ENCODE peak calls at places on chromosomes 2 and 18, in five cellular contexts. I is K562, T is HepG2, G is GM12878, Q is H1. P is an unnamed sample.

GRCh38 chr2:100009743-100010142 is 132.6 kb downstream of the AFF3 start:
- DNase-seq in I (no peak), T (no peak), G (no peak), Q (no peak), P (no peak)

GRCh38 chr2:1739961-1740713 is 4.2 kb downstream of the PXDN start:
- DNase-seq in I (no peak), T (no peak), G (no peak), Q (peak), P (no peak)

GRCh38 chr2:65425276-65425675 is 7.1 kb downstream of the SPRED2 start:
- DNase-seq in I (no peak), T (no peak), G (no peak), Q (no peak), P (no peak)

GRCh38 chr2:225041210-225041870 is 928 bp downstream of the DOCK10 start:
- DNase-seq in I (no peak), T (no peak), G (peak), Q (peak), P (peak)

GRCh38 chr2:160835166-160835565 is 325.1 kb upstream of the TANK start:
- DNase-seq in I (no peak), T (no peak), G (no peak), Q (no peak), P (no peak)

GRCh38 chr18:10228380-10228779 is 226.1 kb upstream of the APCDD1 start:
- DNase-seq in I (no peak), T (no peak), G (no peak), Q (no peak), P (no peak)

GRCh38 chr2:144088863-144089262 is 431.1 kb downstream of the ZEB2 start:
- DNase-seq in I (no peak), T (no peak), G (no peak), Q (no peak), P (no peak)

GRCh38 chr2:190578158-190579057 is 43.9 kb upstream of the NEMP2 start:
- DNase-seq in I (peak), T (peak), G (no peak), Q (no peak), P (peak)

GRCh38 chr2:9286553-9287399 is 80.2 kb downstream of the ASAP2 start:
- DNase-seq in I (no peak), T (no peak), G (no peak), Q (no peak), P (no peak)

GRCh38 chr2:197109326-197109725 is 182.8 kb upstream of the PGAP1 start:
- DNase-seq in I (no peak), T (no peak), G (no peak), Q (no peak), P (no peak)

GRCh38 chr2:17772532-17772931 is 18.6 kb downstream of the GEN1 start:
- DNase-seq in I (no peak), T (no peak), G (no peak), Q (no peak), P (no peak)

GRCh38 chr2:238974061-238974460 is 126.2 kb downstream of the TWIST2 start:
- DNase-seq in I (no peak), T (no peak), G (no peak), Q (no peak), P (no peak)

GRCh38 chr2:147149589-147150245 is 695.1 kb upstream of the ACVR2A start:
- DNase-seq in I (no peak), T (no peak), G (no peak), Q (no peak), P (no peak)

GRCh38 chr18:68417166-68417776 is 297.6 kb downstream of the TMX3 start:
- DNase-seq in I (no peak), T (no peak), G (no peak), Q (no peak), P (no peak)

GRCh38 chr2:179332903-179333302 is 68.3 kb upstream of the SESTD1 start:
- DNase-seq in I (no peak), T (peak), G (no peak), Q (no peak), P (peak)

GRCh38 chr2:69565431-69565839 is 78.1 kb downstream of the AAK1 start:
- DNase-seq in I (peak), T (peak), G (peak), Q (peak), P (peak)

GRCh38 chr2:79717364-79718007 is 204.6 kb downstream of the CTNNA2 start:
- DNase-seq in I (no peak), T (peak), G (no peak), Q (no peak), P (peak)

GRCh38 chr2:172745636-172746035 is 10.0 kb downstream of the RAPGEF4 start:
- DNase-seq in I (no peak), T (no peak), G (no peak), Q (no peak), P (no peak)

GRCh38 chr2:111705711-111706323 is 178.2 kb downstream of the ANAPC1 start:
- DNase-seq in I (no peak), T (peak), G (peak), Q (peak), P (peak)

GRCh38 chr2:28610583-28611201 is 114.8 kb downstream of the PLB1 start:
- DNase-seq in I (peak), T (peak), G (no peak), Q (no peak), P (peak)

GRCh38 chr2:27973592-27973991 is 83.1 kb downstream of the BABAM2 start:
- DNase-seq in I (no peak), T (no peak), G (no peak), Q (no peak), P (peak)

GRCh38 chr2:171523339-171523931 is 1.2 kb downstream of the CYBRD1 start:
- DNase-seq in I (peak), T (peak), G (no peak), Q (peak), P (peak)

GRCh38 chr18:9818423-9818734 is 67.4 kb upstream of the TXNDC2 start:
- DNase-seq in I (no peak), T (no peak), G (no peak), Q (no peak), P (no peak)

GRCh38 chr2:84741182-84741822 is 139.6 kb downstream of the TRABD2A start:
- DNase-seq in I (no peak), T (peak), G (no peak), Q (peak), P (peak)

GRCh38 chr18:21112140-21112473 is 494 bp upstream of the ROCK1 start:
- DNase-seq in I (no peak), T (no peak), G (no peak), Q (no peak), P (no peak)

GRCh38 chr2:28750316-28751101 is 1.1 kb upstream of the PPP1CB start:
- DNase-seq in I (peak), T (no peak), G (no peak), Q (no peak), P (peak)

GRCh38 chr2:68009526-68009925 is 53.3 kb downstream of the C1D start:
- DNase-seq in I (no peak), T (no peak), G (no peak), Q (no peak), P (no peak)
- TF ChIP-seq MAX in I (no peak), T (no peak), G (no peak), Q (no peak), P (no peak)

GRCh38 chr2:119405151-119405550 is 26.5 kb upstream of the TMEM37 start:
- DNase-seq in I (no peak), T (no peak), G (no peak), Q (no peak), P (no peak)

GRCh38 chr2:119402645-119403560 is 28.8 kb upstream of the TMEM37 start:
- DNase-seq in I (no peak), T (no peak), G (no peak), Q (no peak), P (no peak)

GRCh38 chr2:119407430-119408220 is 24.0 kb upstream of the TMEM37 start:
- DNase-seq in I (peak), T (peak), G (peak), Q (peak), P (peak)

GRCh38 chr2:119409506-119409905 is 22.1 kb upstream of the TMEM37 start:
- DNase-seq in I (no peak), T (no peak), G (no peak), Q (no peak), P (no peak)

GRCh38 chr2:119408221-119408619 is 23.4 kb upstream of the TMEM37 start:
- DNase-seq in I (no peak), T (no peak), G (no peak), Q (no peak), P (no peak)
- H3K27ac ChIP-seq in I (no peak), T (no peak), G (no peak), Q (no peak), P (no peak)

GRCh38 chr2:229910832-229911412 is 10.9 kb downstream of the TRIP12 start:
- DNase-seq in I (peak), T (peak), G (no peak), Q (no peak), P (peak)
- TF ChIP-seq KDM1A in I (no peak), T (no peak), G (no peak), Q (no peak), P (no peak)

GRCh38 chr2:71299507-71299906 is 32.1 kb upstream of the ZNF638 start:
- DNase-seq in I (peak), T (peak), G (no peak), Q (no peak), P (peak)
- TF ChIP-seq MAX in I (no peak), T (no peak), G (no peak), Q (no peak), P (no peak)

GRCh38 chr2:222651721-222652420 is 4.0 kb downstream of the FARSB start:
- DNase-seq in I (no peak), T (no peak), G (no peak), Q (no peak), P (no peak)
- H3K27ac ChIP-seq in I (no peak), T (no peak), G (no peak), Q (no peak), P (no peak)

GRCh38 chr2:42100696-42101585 is 53.1 kb downstream of the PKDCC start:
- DNase-seq in I (no peak), T (no peak), G (no peak), Q (peak), P (no peak)

GRCh38 chr2:42101641-42102605 is 54.1 kb downstream of the PKDCC start:
- DNase-seq in I (no peak), T (peak), G (peak), Q (peak), P (no peak)

GRCh38 chr2:42103829-42104228 is 56.0 kb downstream of the PKDCC start:
- DNase-seq in I (no peak), T (no peak), G (no peak), Q (no peak), P (no peak)

GRCh38 chr2:42104621-42105020 is 56.8 kb downstream of the PKDCC start:
- DNase-seq in I (no peak), T (no peak), G (no peak), Q (no peak), P (no peak)

DNA sequence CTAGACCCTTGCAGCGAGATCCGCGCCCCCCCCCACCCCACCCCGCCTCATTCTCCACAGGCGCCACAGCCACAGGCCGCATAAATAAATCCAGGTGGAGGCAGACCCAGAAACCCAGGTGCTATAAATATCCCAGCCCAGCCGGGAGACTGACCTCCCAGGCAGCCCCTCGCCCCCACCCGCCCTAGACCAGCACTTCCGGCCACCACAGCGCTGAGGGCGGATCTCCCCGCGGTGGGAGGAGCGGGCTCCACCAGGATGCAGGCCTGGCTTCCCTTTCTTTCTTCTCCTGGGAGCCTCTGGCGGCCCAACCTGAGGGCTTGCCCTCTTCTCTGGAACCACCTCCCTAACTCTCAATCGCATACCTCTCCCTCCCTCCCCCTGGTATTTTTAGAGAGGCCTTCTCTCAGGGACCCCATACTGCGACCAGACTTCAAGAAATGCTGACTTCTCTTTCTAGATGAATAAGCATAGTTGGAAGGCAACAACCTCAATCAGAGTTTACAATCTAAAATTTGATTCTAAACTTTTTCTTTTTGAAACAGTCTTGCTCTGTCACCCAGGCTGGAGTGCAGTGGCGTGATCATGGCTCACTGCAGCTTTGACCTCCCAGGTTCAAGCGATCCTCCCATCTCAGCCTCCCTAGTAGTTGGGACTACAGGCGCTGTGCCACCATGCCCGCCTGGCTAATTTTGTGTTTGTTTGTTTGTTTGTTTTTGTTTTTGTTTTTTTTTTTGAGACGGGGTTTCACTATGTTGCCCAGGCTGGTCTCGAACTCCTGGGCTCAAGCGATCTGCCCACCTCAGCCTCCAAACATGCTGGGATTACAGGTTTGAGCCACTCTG is 55.0 kb downstream of the PKDCC start:
- DNase-seq in I (no peak), T (no peak), G (no peak), Q (peak), P (no peak)
- TF ChIP-seq KDM1A in I (no peak), T (no peak), G (no peak), Q (peak), P (no peak)

DNA sequence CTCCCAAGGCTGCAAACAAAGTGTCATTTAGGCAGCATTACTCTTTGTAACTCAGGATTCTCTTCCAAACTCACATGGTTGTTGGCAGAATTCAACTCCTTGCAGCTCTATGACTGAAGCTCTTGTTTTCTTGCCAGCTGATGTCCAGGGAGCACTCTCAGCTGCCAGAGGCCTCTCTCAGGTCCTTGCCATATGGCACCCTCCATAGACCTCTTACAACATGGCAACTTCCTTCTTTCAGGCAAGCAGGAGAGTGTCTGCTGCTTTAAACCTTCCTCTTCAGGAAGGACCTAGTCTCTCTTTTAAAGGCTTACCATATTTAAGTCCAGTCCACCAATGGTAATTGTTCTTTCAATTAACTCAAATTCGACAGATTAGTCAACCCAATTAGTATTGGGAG is 893.3 kb upstream of the ZEB2 start:
- DNase-seq in I (no peak), T (no peak), G (no peak), Q (no peak), P (no peak)
- TF ChIP-seq MAX in I (no peak), T (no peak), G (no peak), Q (no peak), P (no peak)

GRCh38 chr18:40917096-40917495 is 1037.9 kb upstream of the PIK3C3 start:
- DNase-seq in I (no peak), T (no peak), G (no peak), Q (no peak), P (peak)

GRCh38 chr18:40911041-40911440 is 1044.0 kb upstream of the PIK3C3 start:
- DNase-seq in I (no peak), T (no peak), G (no peak), Q (no peak), P (no peak)

DNA sequence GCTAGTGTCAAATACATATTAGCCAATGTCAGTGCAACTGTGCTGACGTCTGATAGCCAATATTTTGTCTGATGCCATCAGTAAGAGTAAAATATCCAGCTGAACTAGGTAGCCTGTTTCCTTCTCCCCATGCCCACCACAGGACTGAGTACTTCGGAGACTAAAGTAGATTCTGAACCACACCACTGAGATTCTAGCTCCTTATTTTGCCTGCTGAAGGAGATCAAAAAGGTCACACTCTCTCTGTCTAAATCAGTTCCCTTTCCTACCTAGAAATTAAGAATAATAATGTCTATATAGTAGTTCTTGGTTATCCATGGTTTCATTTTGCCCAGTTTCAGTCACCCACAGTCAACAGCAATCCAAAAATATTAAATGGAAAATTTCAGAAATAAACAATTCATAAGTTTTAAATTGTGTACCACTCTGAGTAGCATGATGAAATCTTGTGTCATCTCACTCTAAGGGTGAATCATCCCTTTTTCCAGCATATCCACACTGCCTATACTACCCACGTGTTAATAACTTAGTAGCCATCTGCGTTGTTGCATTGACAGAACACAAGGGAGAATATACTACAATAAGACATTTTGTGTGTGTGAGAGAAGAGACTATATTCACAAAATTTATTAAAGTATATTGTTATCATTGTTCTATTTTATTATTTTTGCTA is 1043.3 kb upstream of the PIK3C3 start:
- DNase-seq in I (no peak), T (no peak), G (no peak), Q (no peak), P (no peak)
- H3K27ac ChIP-seq in I (no peak), T (no peak), G (no peak), Q (no peak), P (peak)

DNA sequence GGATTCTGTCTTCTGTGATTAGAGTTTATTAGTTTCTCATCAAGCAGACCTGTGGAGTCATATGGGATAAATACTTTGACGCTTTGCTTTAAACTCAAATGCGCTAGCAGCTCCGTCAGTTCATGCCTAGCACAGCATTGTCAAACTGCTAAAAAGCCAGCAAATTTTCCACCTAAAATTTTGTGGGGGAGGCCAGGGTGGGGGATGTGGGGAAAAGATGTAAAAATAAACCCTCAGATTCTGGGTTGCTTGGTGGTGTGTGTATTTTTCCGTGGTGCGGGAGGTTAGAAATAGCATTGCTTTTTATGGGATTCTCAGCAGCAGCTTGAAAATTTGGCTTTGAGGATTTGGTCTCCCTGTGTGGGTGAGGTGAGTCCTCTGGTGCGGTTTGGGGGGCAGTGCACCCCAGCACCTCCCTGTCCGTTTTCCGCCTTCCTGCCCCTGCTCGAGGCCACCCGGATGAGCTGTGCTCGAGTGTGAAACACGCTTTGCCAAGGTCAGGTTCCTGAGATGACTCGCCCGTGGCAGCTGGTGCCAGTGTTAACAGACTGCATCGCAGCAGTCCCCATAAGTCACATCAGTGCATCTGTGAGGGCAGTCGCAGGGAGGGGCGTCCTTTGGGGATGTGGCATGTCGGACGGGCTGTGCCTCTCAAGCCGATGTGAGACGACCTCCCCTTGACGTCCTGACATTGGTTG is 65.9 kb downstream of the LDLRAD4 start:
- DNase-seq in I (no peak), T (no peak), G (no peak), Q (no peak), P (no peak)
- TF ChIP-seq KDM1A in I (no peak), T (no peak), G (no peak), Q (no peak), P (no peak)

DNA sequence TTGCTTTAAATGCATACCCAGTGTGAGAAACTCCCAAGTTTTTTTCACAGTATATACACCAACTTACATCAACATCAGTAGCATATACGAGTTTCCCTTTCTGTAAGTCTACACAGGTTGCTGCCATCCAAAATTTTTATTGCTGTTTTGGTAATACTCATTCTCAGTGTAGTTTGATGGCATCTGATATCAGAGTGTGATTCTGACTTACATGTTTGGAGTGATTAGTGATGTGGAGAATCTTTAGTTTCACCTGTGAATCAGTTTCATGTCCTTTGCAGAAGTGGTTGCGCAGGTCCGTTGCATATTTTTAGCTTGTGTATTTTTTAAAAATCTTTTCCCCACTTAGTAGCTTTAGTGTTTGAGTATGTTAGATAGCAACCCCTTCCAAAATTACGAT is 50.1 kb downstream of the CCDC74A start:
- DNase-seq in I (no peak), T (no peak), G (no peak), Q (no peak), P (no peak)
- TF ChIP-seq MAX in I (no peak), T (no peak), G (no peak), Q (no peak), P (no peak)

P was measured in A549.